ENCODE peak calls at places on chromosomes 16 and 17, in six cellular contexts. One of them, this sample, is unnamed. For H3K4me1, the result is how much of the 10 kb centered on the place peaks cover.

GRCh38 chr16:51408357-51408756 is 257.3 kb upstream of the SALL1 start:
- DNase-seq in GM23338: no peak
- DNase-seq in upper lobe of right lung: no peak
- DNase-seq in Caco-2: no peak
- DNase-seq in tibial artery: no peak
- DNase-seq in pancreas: peak
- DNase-seq in this sample: no peak

GRCh38 chr16:4489030-4489429 is 12.8 kb downstream of the HMOX2 start:
- DNase-seq in GM23338: no peak
- DNase-seq in upper lobe of right lung: no peak
- DNase-seq in Caco-2: no peak
- DNase-seq in tibial artery: no peak
- DNase-seq in pancreas: no peak
- DNase-seq in this sample: no peak

GRCh38 chr17:65154770-65155589 is 17.8 kb downstream of the RGS9 start:
- DNase-seq in GM23338: no peak
- DNase-seq in upper lobe of right lung: no peak
- DNase-seq in Caco-2: no peak
- DNase-seq in tibial artery: no peak
- DNase-seq in pancreas: no peak
- DNase-seq in this sample: no peak

GRCh38 chr17:45672301-45672700 is 111.8 kb upstream of the CRHR1 start:
- DNase-seq in GM23338: peak
- DNase-seq in upper lobe of right lung: no peak
- DNase-seq in Caco-2: no peak
- DNase-seq in tibial artery: no peak
- DNase-seq in pancreas: no peak
- DNase-seq in this sample: no peak

GRCh38 chr17:14396542-14396941 is 95.7 kb downstream of the HS3ST3B1 start:
- DNase-seq in GM23338: no peak
- DNase-seq in upper lobe of right lung: no peak
- DNase-seq in Caco-2: no peak
- DNase-seq in tibial artery: no peak
- DNase-seq in pancreas: no peak
- DNase-seq in this sample: no peak

GRCh38 chr17:70380017-70380416 is 210.7 kb downstream of the KCNJ2 start:
- DNase-seq in GM23338: no peak
- DNase-seq in upper lobe of right lung: no peak
- DNase-seq in Caco-2: no peak
- DNase-seq in tibial artery: no peak
- DNase-seq in pancreas: no peak
- DNase-seq in this sample: no peak

GRCh38 chr16:86377251-86378022 is 132.9 kb upstream of the FOXF1 start:
- DNase-seq in GM23338: no peak
- DNase-seq in upper lobe of right lung: peak
- DNase-seq in Caco-2: no peak
- DNase-seq in tibial artery: no peak
- DNase-seq in pancreas: no peak
- DNase-seq in this sample: no peak

GRCh38 chr16:64280317-64280716 is 841.5 kb downstream of the CDH11 start:
- DNase-seq in GM23338: no peak
- DNase-seq in upper lobe of right lung: no peak
- DNase-seq in Caco-2: peak
- DNase-seq in tibial artery: no peak
- DNase-seq in pancreas: no peak
- DNase-seq in this sample: no peak

GRCh38 chr16:19093631-19094541 is 19.9 kb upstream of the ITPRIPL2 start:
- DNase-seq in GM23338: no peak
- DNase-seq in upper lobe of right lung: no peak
- DNase-seq in Caco-2: no peak
- DNase-seq in tibial artery: no peak
- DNase-seq in pancreas: no peak
- DNase-seq in this sample: no peak

GRCh38 chr17:49401971-49402491 is 12.7 kb downstream of the PHB1 start:
- DNase-seq in GM23338: no peak
- DNase-seq in upper lobe of right lung: no peak
- DNase-seq in Caco-2: no peak
- DNase-seq in tibial artery: no peak
- DNase-seq in pancreas: no peak
- DNase-seq in this sample: no peak

GRCh38 chr16:17149904-17150483 is 320.8 kb downstream of the XYLT1 start:
- DNase-seq in GM23338: peak
- DNase-seq in upper lobe of right lung: no peak
- DNase-seq in Caco-2: peak
- DNase-seq in tibial artery: no peak
- DNase-seq in pancreas: no peak
- DNase-seq in this sample: no peak

GRCh38 chr16:19936431-19936830 is 51.8 kb upstream of the GPRC5B start:
- DNase-seq in GM23338: no peak
- DNase-seq in upper lobe of right lung: no peak
- DNase-seq in Caco-2: no peak
- DNase-seq in tibial artery: no peak
- DNase-seq in pancreas: no peak
- DNase-seq in this sample: no peak

GRCh38 chr16:875182-876040 is 74.9 kb upstream of the GNG13 start:
- DNase-seq in GM23338: no peak
- DNase-seq in upper lobe of right lung: no peak
- DNase-seq in Caco-2: no peak
- DNase-seq in tibial artery: no peak
- DNase-seq in pancreas: no peak
- DNase-seq in this sample: no peak

GRCh38 chr16:72457243-72457925 is 285.4 kb upstream of the PMFBP1 start:
- DNase-seq in GM23338: no peak
- DNase-seq in upper lobe of right lung: no peak
- DNase-seq in Caco-2: no peak
- DNase-seq in tibial artery: no peak
- DNase-seq in pancreas: no peak
- DNase-seq in this sample: no peak

GRCh38 chr17:62931101-62931500 is 34.9 kb upstream of the TANC2 start:
- DNase-seq in GM23338: no peak
- DNase-seq in upper lobe of right lung: no peak
- DNase-seq in Caco-2: no peak
- DNase-seq in tibial artery: no peak
- DNase-seq in pancreas: no peak
- DNase-seq in this sample: no peak

GRCh38 chr16:528111-529011 is 849 bp downstream of the CAPN15 start:
- DNase-seq in GM23338: peak
- DNase-seq in upper lobe of right lung: no peak
- DNase-seq in Caco-2: peak
- DNase-seq in tibial artery: no peak
- DNase-seq in pancreas: peak
- DNase-seq in this sample: peak

GRCh38 chr17:80850817-80851216 is 140.8 kb upstream of the CHMP6 start:
- DNase-seq in GM23338: no peak
- DNase-seq in upper lobe of right lung: no peak
- DNase-seq in Caco-2: no peak
- DNase-seq in tibial artery: no peak
- DNase-seq in pancreas: no peak
- DNase-seq in this sample: no peak

GRCh38 chr16:66382966-66383299 is 16.4 kb downstream of the CDH5 start:
- DNase-seq in GM23338: peak
- DNase-seq in upper lobe of right lung: no peak
- DNase-seq in Caco-2: peak
- DNase-seq in tibial artery: no peak
- DNase-seq in pancreas: no peak
- DNase-seq in this sample: no peak

GRCh38 chr16:80569440-80570105 is 28.8 kb downstream of the DYNLRB2 start:
- DNase-seq in GM23338: no peak
- DNase-seq in upper lobe of right lung: no peak
- DNase-seq in Caco-2: peak
- DNase-seq in tibial artery: no peak
- DNase-seq in pancreas: no peak
- DNase-seq in this sample: no peak

GRCh38 chr16:85945424-85945751 is 46.4 kb downstream of the IRF8 start:
- DNase-seq in GM23338: no peak
- DNase-seq in upper lobe of right lung: no peak
- DNase-seq in Caco-2: no peak
- DNase-seq in tibial artery: no peak
- DNase-seq in pancreas: no peak
- DNase-seq in this sample: no peak

GRCh38 chr17:4358154-4358553 is 8.3 kb downstream of the UBE2G1 start:
- DNase-seq in GM23338: no peak
- DNase-seq in upper lobe of right lung: no peak
- DNase-seq in Caco-2: no peak
- DNase-seq in tibial artery: no peak
- DNase-seq in pancreas: no peak
- DNase-seq in this sample: no peak

GRCh38 chr17:13502263-13502662 is 99.5 kb downstream of the HS3ST3A1 start:
- DNase-seq in GM23338: no peak
- DNase-seq in upper lobe of right lung: no peak
- DNase-seq in Caco-2: no peak
- DNase-seq in tibial artery: no peak
- DNase-seq in pancreas: no peak
- DNase-seq in this sample: no peak

GRCh38 chr16:9090101-9090959 is 1.1 kb upstream of the HAPSTR1 start:
- DNase-seq in GM23338: peak
- DNase-seq in upper lobe of right lung: peak
- DNase-seq in Caco-2: peak
- DNase-seq in tibial artery: peak
- DNase-seq in pancreas: peak
- DNase-seq in this sample: peak

GRCh38 chr17:61349350-61349749 is 50.3 kb upstream of the TBX2 start:
- DNase-seq in GM23338: no peak
- DNase-seq in upper lobe of right lung: no peak
- DNase-seq in Caco-2: peak
- DNase-seq in tibial artery: no peak
- DNase-seq in pancreas: no peak
- DNase-seq in this sample: no peak
- TF ChIP-seq CTCF in GM23338: peak
- TF ChIP-seq CTCF in upper lobe of right lung: peak
- TF ChIP-seq CTCF in Caco-2: peak
- TF ChIP-seq CTCF in tibial artery: peak
- TF ChIP-seq CTCF in pancreas: no peak
- TF ChIP-seq CTCF in this sample: no peak

GRCh38 chr17:77083547-77083946 is 57.2 kb upstream of the SEC14L1 start:
- DNase-seq in GM23338: no peak
- DNase-seq in upper lobe of right lung: no peak
- DNase-seq in Caco-2: no peak
- DNase-seq in tibial artery: no peak
- DNase-seq in pancreas: no peak
- DNase-seq in this sample: no peak
- H3K4me1 ChIP-seq in GM23338: under half
- H3K4me1 ChIP-seq in upper lobe of right lung: under half
- H3K4me1 ChIP-seq in Caco-2: under half
- H3K4me1 ChIP-seq in tibial artery: under half
- H3K4me1 ChIP-seq in pancreas: under half
- H3K4me1 ChIP-seq in this sample: under half

GRCh38 chr17:79777166-79777843 is 643 bp upstream of the CBX2 start:
- DNase-seq in GM23338: peak
- DNase-seq in upper lobe of right lung: peak
- DNase-seq in Caco-2: peak
- DNase-seq in tibial artery: peak
- DNase-seq in pancreas: no peak
- DNase-seq in this sample: peak
- TF ChIP-seq CTCF in GM23338: peak
- TF ChIP-seq CTCF in upper lobe of right lung: peak
- TF ChIP-seq CTCF in Caco-2: peak
- TF ChIP-seq CTCF in tibial artery: no peak
- TF ChIP-seq CTCF in pancreas: no peak
- TF ChIP-seq CTCF in this sample: no peak

DNA sequence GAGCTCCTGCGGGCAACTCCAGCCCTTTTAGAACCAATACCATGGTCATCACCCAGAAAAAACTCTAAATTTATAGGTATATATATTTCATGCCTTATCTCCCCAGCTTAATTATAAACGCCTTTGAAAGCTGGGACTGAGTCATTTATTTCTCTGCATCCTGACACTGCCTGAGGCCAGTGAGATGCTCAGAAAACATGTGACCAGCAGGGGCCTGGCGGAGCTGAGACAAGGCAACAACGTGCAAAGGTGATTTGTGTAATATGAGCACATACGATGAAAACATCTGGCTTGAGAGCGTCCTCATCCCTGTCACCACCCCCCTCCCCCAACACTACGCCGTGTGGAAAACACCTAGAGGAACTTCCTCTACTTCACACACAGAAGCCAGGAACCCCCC is 22.7 kb downstream of the NXN start:
- DNase-seq in GM23338: no peak
- DNase-seq in upper lobe of right lung: no peak
- DNase-seq in Caco-2: no peak
- DNase-seq in tibial artery: no peak
- DNase-seq in pancreas: no peak
- DNase-seq in this sample: no peak
- H3K4me1 ChIP-seq in GM23338: under half
- H3K4me1 ChIP-seq in upper lobe of right lung: under half
- H3K4me1 ChIP-seq in Caco-2: half or more
- H3K4me1 ChIP-seq in tibial artery: under half
- H3K4me1 ChIP-seq in pancreas: under half
- H3K4me1 ChIP-seq in this sample: under half

GRCh38 chr16:77816293-77816692 is 27.9 kb downstream of the VAT1L start:
- DNase-seq in GM23338: no peak
- DNase-seq in upper lobe of right lung: no peak
- DNase-seq in Caco-2: no peak
- DNase-seq in tibial artery: no peak
- DNase-seq in pancreas: peak
- DNase-seq in this sample: no peak

GRCh38 chr16:77825196-77825595 is 36.8 kb downstream of the VAT1L start:
- DNase-seq in GM23338: no peak
- DNase-seq in upper lobe of right lung: no peak
- DNase-seq in Caco-2: no peak
- DNase-seq in tibial artery: no peak
- DNase-seq in pancreas: no peak
- DNase-seq in this sample: no peak

GRCh38 chr16:77822656-77823055 is 34.3 kb downstream of the VAT1L start:
- DNase-seq in GM23338: peak
- DNase-seq in upper lobe of right lung: no peak
- DNase-seq in Caco-2: no peak
- DNase-seq in tibial artery: no peak
- DNase-seq in pancreas: no peak
- DNase-seq in this sample: no peak

GRCh38 chr16:77823067-77823466 is 34.7 kb downstream of the VAT1L start:
- DNase-seq in GM23338: no peak
- DNase-seq in upper lobe of right lung: no peak
- DNase-seq in Caco-2: no peak
- DNase-seq in tibial artery: no peak
- DNase-seq in pancreas: no peak
- DNase-seq in this sample: no peak

DNA sequence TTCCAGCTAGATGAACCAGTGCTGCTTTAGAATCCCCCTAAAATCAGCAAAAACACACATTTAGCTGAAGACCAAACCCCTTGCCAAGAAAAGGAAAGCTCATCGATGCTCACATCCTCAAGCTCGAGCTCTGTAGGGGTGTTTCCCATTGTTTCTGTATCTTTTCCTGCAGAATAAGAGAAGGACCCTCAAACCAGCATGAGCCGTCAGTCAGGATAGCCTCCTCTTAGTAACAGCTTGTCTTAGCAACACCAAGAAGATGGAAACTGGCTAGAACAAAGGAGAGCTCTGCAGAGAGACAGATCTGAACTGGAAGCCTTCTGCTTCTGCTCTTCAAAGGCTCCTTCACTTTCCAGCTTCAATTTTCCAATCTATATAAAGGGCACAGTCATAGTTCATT is 32.0 kb downstream of the VAT1L start:
- DNase-seq in GM23338: no peak
- DNase-seq in upper lobe of right lung: no peak
- DNase-seq in Caco-2: no peak
- DNase-seq in tibial artery: no peak
- DNase-seq in pancreas: no peak
- DNase-seq in this sample: no peak
- TF ChIP-seq CTCF in GM23338: no peak
- TF ChIP-seq CTCF in upper lobe of right lung: no peak
- TF ChIP-seq CTCF in Caco-2: no peak
- TF ChIP-seq CTCF in tibial artery: no peak
- TF ChIP-seq CTCF in pancreas: no peak
- TF ChIP-seq CTCF in this sample: no peak

GRCh38 chr17:63945851-63946439 is 13.8 kb upstream of the CD79B start:
- DNase-seq in GM23338: no peak
- DNase-seq in upper lobe of right lung: no peak
- DNase-seq in Caco-2: no peak
- DNase-seq in tibial artery: no peak
- DNase-seq in pancreas: no peak
- DNase-seq in this sample: no peak
- H3K4me1 ChIP-seq in GM23338: under half
- H3K4me1 ChIP-seq in upper lobe of right lung: under half
- H3K4me1 ChIP-seq in Caco-2: under half
- H3K4me1 ChIP-seq in tibial artery: under half
- H3K4me1 ChIP-seq in pancreas: under half
- H3K4me1 ChIP-seq in this sample: under half